ENCODE peak calls at places on chromosomes 12 and 14, in five cellular contexts. G, R, I, L and O are unnamed samples.

GRCh38 chr12:91339106-91339505 is 156.5 kb upstream of the DCN start:
- DNase-seq in I (no peak), L (no peak), R (no peak), G (no peak), O (no peak)

GRCh38 chr12:103422328-103422727 is 73.4 kb downstream of the C12orf42 start:
- DNase-seq in R (no peak), I (no peak), L (no peak), G (no peak), O (no peak)

GRCh38 chr12:94025730-94026129 is 122.6 kb upstream of the PLXNC1 start:
- DNase-seq in L (no peak), I (no peak), R (peak; percentile 9), G (no peak), O (no peak)

GRCh38 chr14:46820291-46820690 is 168.7 kb upstream of the RPL10L start:
- DNase-seq in R (no peak), L (no peak), I (no peak), G (peak; percentile 41), O (no peak)

GRCh38 chr12:107328442-107329133 is 235.2 kb upstream of the CRY1 start:
- DNase-seq in G (peak; percentile 56), L (no peak), I (no peak), R (no peak), O (peak; percentile 31)

GRCh38 chr14:56057071-56057865 is 60.9 kb upstream of the PELI2 start:
- DNase-seq in I (no peak), G (no peak), R (no peak), L (no peak), O (no peak)

GRCh38 chr12:107404981-107405380 is 280.6 kb upstream of the PWP1 start:
- DNase-seq in L (no peak), R (peak; percentile 65), I (peak; percentile 36), G (no peak), O (no peak)

GRCh38 chr12:8018666-8019581 is 13.6 kb upstream of the FOXJ2 start:
- DNase-seq in I (peak; percentile 36), R (no peak), L (no peak), G (peak; percentile 67), O (no peak)

GRCh38 chr12:18794000-18794399 is 56.1 kb downstream of the CAPZA3 start:
- DNase-seq in R (peak; percentile 9), I (no peak), G (no peak), L (no peak), O (no peak)

GRCh38 chr12:125185740-125186470 is 120.7 kb downstream of the AACS start:
- DNase-seq in R (peak; percentile 71), G (peak; percentile 93), L (no peak), I (peak; percentile 64), O (no peak)

GRCh38 chr14:42140831-42141279 is 534.2 kb downstream of the LRFN5 start:
- DNase-seq in L (no peak), R (peak; percentile 86), I (no peak), G (no peak), O (no peak)

GRCh38 chr12:113054948-113055486 is 1.5 kb upstream of the DTX1 start:
- DNase-seq in R (no peak), G (no peak), I (no peak), L (no peak), O (no peak)

GRCh38 chr12:21940972-21941521 is at the start of gene ABCC9:
- DNase-seq in I (no peak), L (no peak), G (peak; percentile 86), R (peak; percentile 64), O (no peak)

GRCh38 chr12:124761876-124762275 is 101.8 kb downstream of the SCARB1 start:
- DNase-seq in L (no peak), R (no peak), I (no peak), G (peak; percentile 85), O (no peak)

GRCh38 chr14:28773917-28774691 is 7.5 kb downstream of the FOXG1 start:
- DNase-seq in G (no peak), I (no peak), R (peak; percentile 73), L (no peak), O (no peak)

GRCh38 chr12:10027311-10028099 is 3.0 kb upstream of the CLEC9A start:
- DNase-seq in I (no peak), R (peak; percentile 92), G (no peak), L (no peak), O (no peak)

GRCh38 chr12:85951823-85952222 is 77.7 kb downstream of the NTS start:
- DNase-seq in L (no peak), R (peak; percentile 18), G (no peak), I (peak; percentile 17), O (no peak)

GRCh38 chr14:77615231-77616132 is 955 bp downstream of the SPTLC2 start:
- DNase-seq in I (no peak), R (peak; percentile 75), L (no peak), G (no peak), O (no peak)

GRCh38 chr12:100539209-100539608 is 34.3 kb upstream of the GAS2L3 start:
- DNase-seq in I (peak; percentile 48), R (peak; percentile 56), G (no peak), L (no peak), O (no peak)

GRCh38 chr12:3959799-3960560 is 86.8 kb upstream of the PARP11 start:
- DNase-seq in R (no peak), G (no peak), I (no peak), L (no peak), O (no peak)

GRCh38 chr12:110756611-110757010 is 13.9 kb upstream of the PPP1CC start:
- DNase-seq in R (peak; percentile 43), L (no peak), I (no peak), G (no peak), O (no peak)

GRCh38 chr14:24171422-24172260 is at the start of gene REC8:
- DNase-seq in L (peak; percentile 63), I (no peak), G (peak; percentile 91), R (no peak), O (peak; percentile 78)

GRCh38 chr12:80643961-80644360 is 63.5 kb upstream of the MYF6 start:
- DNase-seq in G (no peak), I (no peak), R (no peak), L (no peak), O (no peak)

GRCh38 chr12:119594772-119595445 is 1.3 kb downstream of the TMEM233 start:
- DNase-seq in R (peak; percentile 6), I (no peak), G (peak; percentile 69), L (no peak), O (no peak)

GRCh38 chr14:73239463-73240241 is 2.3 kb downstream of the PAPLN start:
- DNase-seq in G (peak; percentile 80), I (no peak), R (peak; percentile 71), L (no peak), O (no peak)
- H3K4me1 ChIP-seq in G (peaks cover 7% of the 10 kb centered on the region), I (no peaks in the 10 kb centered on the region), R (peaks cover 17% of the 10 kb centered on the region), L (peaks cover 14% of the 10 kb centered on the region), O (peaks cover 10% of the 10 kb centered on the region)

GRCh38 chr14:36996133-36996856 is 176.1 kb downstream of the SLC25A21 start:
- DNase-seq in L (no peak), G (no peak), I (no peak), R (peak; percentile 91), O (no peak)

GRCh38 chr14:36997843-36998242 is 174.6 kb downstream of the SLC25A21 start:
- DNase-seq in I (no peak), G (no peak), R (peak; percentile 33), L (no peak), O (no peak)

DNA sequence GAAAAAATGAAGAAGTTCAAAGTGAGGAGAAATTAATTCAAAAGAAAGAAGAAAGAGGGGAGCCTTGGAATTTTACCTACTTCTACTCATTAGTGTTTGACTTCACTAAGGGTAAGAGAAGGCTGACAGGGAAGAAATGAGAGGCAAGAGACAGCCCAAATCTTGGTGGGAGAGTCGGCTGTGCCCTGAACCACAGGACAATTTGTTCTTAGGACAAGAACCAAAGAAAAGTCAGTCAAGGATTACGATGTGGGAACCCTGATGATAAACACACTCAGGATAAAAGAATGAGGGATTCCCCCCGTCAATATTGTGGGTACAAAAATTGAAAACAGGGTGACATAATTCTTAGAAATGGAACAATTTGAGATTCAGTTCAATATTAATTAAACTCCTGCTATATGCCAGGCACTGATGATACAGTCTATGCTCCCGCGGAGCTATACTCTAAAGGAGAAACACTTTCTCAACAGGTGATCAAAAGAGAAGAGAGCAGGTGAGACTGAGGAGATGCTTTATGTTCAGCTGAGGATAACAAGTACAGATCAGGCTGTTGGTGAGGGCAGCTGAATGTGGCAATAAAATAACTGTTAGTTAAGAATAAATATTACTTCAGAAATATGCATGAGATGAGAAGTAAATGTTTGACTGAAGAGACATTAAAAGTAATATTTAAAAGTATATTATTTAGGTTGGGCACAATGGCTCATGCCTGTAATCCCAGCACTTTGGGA is 175.4 kb downstream of the SLC25A21 start:
- DNase-seq in L (no peak), R (no peak), I (no peak), G (no peak), O (no peak)
- H3K4me1 ChIP-seq in L (no peaks in the 10 kb centered on the region), R (peaks cover 31% of the 10 kb centered on the region), I (no peaks in the 10 kb centered on the region), G (no peaks in the 10 kb centered on the region), O (no peaks in the 10 kb centered on the region)

DNA sequence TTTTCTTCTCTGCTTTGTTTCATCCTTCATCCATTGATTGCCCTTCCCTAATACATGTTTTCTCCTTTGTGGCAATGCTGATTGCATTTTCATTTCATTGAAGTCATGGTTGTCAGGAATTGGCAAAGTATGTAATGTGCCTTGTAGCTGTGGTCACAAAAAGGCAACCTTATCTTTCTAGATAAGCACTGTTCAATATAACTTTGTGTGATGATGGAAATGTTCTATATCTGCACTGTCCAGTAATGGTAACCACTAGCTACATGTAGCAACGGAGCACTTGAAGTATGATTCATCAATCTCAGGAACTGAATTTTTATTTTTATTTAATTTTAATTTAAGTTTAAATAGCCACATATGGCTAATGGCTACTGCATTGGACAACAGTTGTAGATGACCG is 79.8 kb downstream of the PCNX1 start:
- DNase-seq in I (no peak), R (no peak), L (no peak), G (no peak), O (no peak)
- H3K4me1 ChIP-seq in I (no peaks in the 10 kb centered on the region), R (no peaks in the 10 kb centered on the region), L (peaks cover 17% of the 10 kb centered on the region), G (no peaks in the 10 kb centered on the region), O (peaks cover 34% of the 10 kb centered on the region)

GRCh38 chr14:52021971-52022600 is 32.7 kb downstream of the RTRAF start:
- DNase-seq in G (no peak), R (no peak), I (no peak), L (no peak), O (no peak)

GRCh38 chr14:52018970-52019369 is 29.6 kb downstream of the RTRAF start:
- DNase-seq in G (no peak), L (no peak), I (no peak), R (no peak), O (no peak)

GRCh38 chr14:52020315-52020714 is 31.0 kb downstream of the RTRAF start:
- DNase-seq in R (no peak), L (no peak), G (no peak), I (no peak), O (no peak)

GRCh38 chr14:52023518-52023917 is 34.2 kb downstream of the RTRAF start:
- DNase-seq in G (no peak), L (no peak), R (peak; percentile 91), I (no peak), O (no peak)

DNA sequence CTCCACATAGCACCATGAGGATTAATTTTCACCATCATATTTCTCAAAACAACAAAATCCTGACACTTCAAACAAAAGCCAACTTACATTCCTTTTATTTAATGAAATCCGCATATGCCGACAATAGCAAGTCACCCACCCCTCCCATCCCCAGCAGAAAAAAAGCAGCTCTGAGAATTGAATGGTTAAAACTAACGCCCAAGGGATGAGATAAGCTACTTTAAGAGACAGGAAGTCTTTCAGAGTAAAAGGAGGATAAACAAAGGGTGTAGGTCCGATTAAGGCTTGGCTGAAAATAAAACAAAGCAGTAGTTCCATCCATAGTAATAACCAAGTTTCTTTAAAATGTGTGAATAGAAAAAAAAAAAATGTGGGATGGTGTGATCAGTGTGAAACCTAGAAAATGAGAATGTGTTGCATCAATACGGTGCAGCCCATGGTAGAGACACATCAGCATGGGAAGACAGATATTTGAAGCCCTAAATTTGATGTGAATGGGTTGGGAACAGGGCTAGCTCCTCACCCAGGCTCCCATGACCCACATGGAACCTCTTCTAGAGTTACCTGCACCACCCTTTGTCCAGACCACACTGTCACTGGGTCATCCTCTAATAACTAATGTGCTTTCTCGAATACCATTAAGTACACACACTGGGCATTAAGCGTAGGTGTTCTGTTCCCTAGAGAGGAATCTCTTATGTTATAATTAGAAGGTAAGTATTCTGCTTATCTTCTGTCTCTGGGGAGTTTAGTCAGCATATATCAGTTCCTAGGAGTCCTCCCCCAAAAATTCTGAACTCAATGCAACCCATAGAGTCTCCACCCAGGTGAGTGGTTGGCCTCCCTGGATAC is 31.7 kb downstream of the RTRAF start:
- DNase-seq in I (no peak), R (no peak), L (no peak), G (no peak), O (no peak)
- H3K4me1 ChIP-seq in I (no peaks in the 10 kb centered on the region), R (peaks cover 31% of the 10 kb centered on the region), L (no peaks in the 10 kb centered on the region), G (peaks cover 34% of the 10 kb centered on the region), O (peaks cover 21% of the 10 kb centered on the region)